ENCODE peak calls at places on chromosomes 16 and 17, in eight cellular contexts. One of them, this sample, is unnamed.

GRCh38 chr16:51465026-51465425 is 314.0 kb upstream of the SALL1 start:
- DNase-seq in AG09319: no peak
- DNase-seq in A673: no peak
- DNase-seq in neural progenitor cell: no peak
- DNase-seq in pancreas: no peak
- DNase-seq in AG09309: peak; percentile 16
- DNase-seq in cardiac muscle cell: no peak
- DNase-seq in BE2C: no peak
- DNase-seq in this sample: no peak

GRCh38 chr17:18963126-18964017 is 11.4 kb downstream of the SLC5A10 start:
- DNase-seq in AG09319: no peak
- DNase-seq in A673: no peak
- DNase-seq in neural progenitor cell: no peak
- DNase-seq in pancreas: peak; percentile 8
- DNase-seq in AG09309: no peak
- DNase-seq in cardiac muscle cell: no peak
- DNase-seq in BE2C: no peak
- DNase-seq in this sample: no peak

GRCh38 chr17:71866095-71866494 is 254.7 kb upstream of the SOX9 start:
- DNase-seq in AG09319: no peak
- DNase-seq in A673: no peak
- DNase-seq in neural progenitor cell: no peak
- DNase-seq in pancreas: no peak
- DNase-seq in AG09309: no peak
- DNase-seq in cardiac muscle cell: no peak
- DNase-seq in BE2C: no peak
- DNase-seq in this sample: no peak

GRCh38 chr16:57536306-57537193 is at the start of gene CCDC102A:
- DNase-seq in AG09319: peak; percentile 5
- DNase-seq in A673: peak; percentile 62
- DNase-seq in neural progenitor cell: peak; percentile 87
- DNase-seq in pancreas: peak; percentile 37
- DNase-seq in AG09309: no peak
- DNase-seq in cardiac muscle cell: peak; percentile 64
- DNase-seq in BE2C: peak; percentile 64
- DNase-seq in this sample: peak; percentile 38

GRCh38 chr17:17778308-17779014 is 58.3 kb downstream of the SREBF1 start:
- DNase-seq in AG09319: peak; percentile 30
- DNase-seq in A673: no peak
- DNase-seq in neural progenitor cell: no peak
- DNase-seq in pancreas: no peak
- DNase-seq in AG09309: no peak
- DNase-seq in cardiac muscle cell: peak; percentile 48
- DNase-seq in BE2C: peak; percentile 39
- DNase-seq in this sample: no peak

GRCh38 chr16:80058236-80058635 is 457.7 kb upstream of the MAF start:
- DNase-seq in AG09319: no peak
- DNase-seq in A673: no peak
- DNase-seq in neural progenitor cell: no peak
- DNase-seq in pancreas: peak; percentile 8
- DNase-seq in AG09309: no peak
- DNase-seq in cardiac muscle cell: no peak
- DNase-seq in BE2C: no peak
- DNase-seq in this sample: no peak

GRCh38 chr17:73541561-73541981 is 102.7 kb downstream of the SDK2 start:
- DNase-seq in AG09319: no peak
- DNase-seq in A673: no peak
- DNase-seq in neural progenitor cell: no peak
- DNase-seq in pancreas: no peak
- DNase-seq in AG09309: no peak
- DNase-seq in cardiac muscle cell: no peak
- DNase-seq in BE2C: no peak
- DNase-seq in this sample: no peak

GRCh38 chr17:41530062-41531048 is 2.2 kb upstream of the KRT19 start:
- DNase-seq in AG09319: peak; percentile 62
- DNase-seq in A673: no peak
- DNase-seq in neural progenitor cell: no peak
- DNase-seq in pancreas: no peak
- DNase-seq in AG09309: peak; percentile 77
- DNase-seq in cardiac muscle cell: peak; percentile 31
- DNase-seq in BE2C: peak; percentile 93
- DNase-seq in this sample: no peak

GRCh38 chr16:82926500-82926899 is 299.7 kb downstream of the CDH13 start:
- DNase-seq in AG09319: no peak
- DNase-seq in A673: no peak
- DNase-seq in neural progenitor cell: no peak
- DNase-seq in pancreas: no peak
- DNase-seq in AG09309: no peak
- DNase-seq in cardiac muscle cell: no peak
- DNase-seq in BE2C: no peak
- DNase-seq in this sample: no peak

GRCh38 chr17:17783825-17784598 is 52.8 kb downstream of the SREBF1 start:
- DNase-seq in AG09319: peak; percentile 5
- DNase-seq in A673: peak; percentile 99
- DNase-seq in neural progenitor cell: peak; percentile 92
- DNase-seq in pancreas: peak; percentile 46
- DNase-seq in AG09309: no peak
- DNase-seq in cardiac muscle cell: peak; percentile 71
- DNase-seq in BE2C: peak; percentile 28
- DNase-seq in this sample: peak; percentile 71

GRCh38 chr17:59361916-59362810 is 30.7 kb downstream of the YPEL2 start:
- DNase-seq in AG09319: peak; percentile 82
- DNase-seq in A673: peak; percentile 18
- DNase-seq in neural progenitor cell: no peak
- DNase-seq in pancreas: no peak
- DNase-seq in AG09309: peak; percentile 74
- DNase-seq in cardiac muscle cell: no peak
- DNase-seq in BE2C: no peak
- DNase-seq in this sample: no peak

GRCh38 chr16:74769791-74770190 is 4.8 kb downstream of the FA2H start:
- DNase-seq in AG09319: no peak
- DNase-seq in A673: no peak
- DNase-seq in neural progenitor cell: no peak
- DNase-seq in pancreas: no peak
- DNase-seq in AG09309: no peak
- DNase-seq in cardiac muscle cell: no peak
- DNase-seq in BE2C: no peak
- DNase-seq in this sample: no peak

GRCh38 chr16:74770826-74771526 is 3.6 kb downstream of the FA2H start:
- DNase-seq in AG09319: no peak
- DNase-seq in A673: no peak
- DNase-seq in neural progenitor cell: no peak
- DNase-seq in pancreas: no peak
- DNase-seq in AG09309: no peak
- DNase-seq in cardiac muscle cell: no peak
- DNase-seq in BE2C: no peak
- DNase-seq in this sample: no peak

GRCh38 chr16:74767749-74768148 is 6.9 kb downstream of the FA2H start:
- DNase-seq in AG09319: no peak
- DNase-seq in A673: no peak
- DNase-seq in neural progenitor cell: no peak
- DNase-seq in pancreas: no peak
- DNase-seq in AG09309: no peak
- DNase-seq in cardiac muscle cell: no peak
- DNase-seq in BE2C: no peak
- DNase-seq in this sample: no peak

GRCh38 chr16:74768239-74768638 is 6.4 kb downstream of the FA2H start:
- DNase-seq in AG09319: no peak
- DNase-seq in A673: no peak
- DNase-seq in neural progenitor cell: no peak
- DNase-seq in pancreas: no peak
- DNase-seq in AG09309: no peak
- DNase-seq in cardiac muscle cell: no peak
- DNase-seq in BE2C: no peak
- DNase-seq in this sample: no peak

GRCh38 chr16:74766729-74767128 is 7.9 kb downstream of the FA2H start:
- DNase-seq in AG09319: no peak
- DNase-seq in A673: no peak
- DNase-seq in neural progenitor cell: no peak
- DNase-seq in pancreas: no peak
- DNase-seq in AG09309: no peak
- DNase-seq in cardiac muscle cell: no peak
- DNase-seq in BE2C: no peak
- DNase-seq in this sample: no peak
- TF ChIP-seq CTCF in AG09319: no peak
- TF ChIP-seq CTCF in A673: peak; percentile 46
- TF ChIP-seq CTCF in neural progenitor cell: peak; percentile 31
- TF ChIP-seq CTCF in pancreas: no peak
- TF ChIP-seq CTCF in AG09309: no peak
- TF ChIP-seq CTCF in cardiac muscle cell: no peak
- TF ChIP-seq CTCF in BE2C: peak; percentile 10
- TF ChIP-seq CTCF in this sample: no peak

GRCh38 chr17:39791296-39791992 is 53.7 kb downstream of the GRB7 start:
- DNase-seq in AG09319: no peak
- DNase-seq in A673: no peak
- DNase-seq in neural progenitor cell: peak; percentile 54
- DNase-seq in pancreas: no peak
- DNase-seq in AG09309: no peak
- DNase-seq in cardiac muscle cell: no peak
- DNase-seq in BE2C: no peak
- DNase-seq in this sample: no peak

GRCh38 chr17:39792523-39793221 is 54.9 kb downstream of the GRB7 start:
- DNase-seq in AG09319: no peak
- DNase-seq in A673: no peak
- DNase-seq in neural progenitor cell: no peak
- DNase-seq in pancreas: no peak
- DNase-seq in AG09309: no peak
- DNase-seq in cardiac muscle cell: no peak
- DNase-seq in BE2C: no peak
- DNase-seq in this sample: no peak

GRCh38 chr17:39782980-39783379 is 45.2 kb downstream of the GRB7 start:
- DNase-seq in AG09319: no peak
- DNase-seq in A673: no peak
- DNase-seq in neural progenitor cell: no peak
- DNase-seq in pancreas: no peak
- DNase-seq in AG09309: no peak
- DNase-seq in cardiac muscle cell: no peak
- DNase-seq in BE2C: no peak
- DNase-seq in this sample: no peak

GRCh38 chr17:39787038-39787437 is 49.3 kb downstream of the GRB7 start:
- DNase-seq in AG09319: no peak
- DNase-seq in A673: no peak
- DNase-seq in neural progenitor cell: no peak
- DNase-seq in pancreas: no peak
- DNase-seq in AG09309: no peak
- DNase-seq in cardiac muscle cell: no peak
- DNase-seq in BE2C: no peak
- DNase-seq in this sample: no peak

DNA sequence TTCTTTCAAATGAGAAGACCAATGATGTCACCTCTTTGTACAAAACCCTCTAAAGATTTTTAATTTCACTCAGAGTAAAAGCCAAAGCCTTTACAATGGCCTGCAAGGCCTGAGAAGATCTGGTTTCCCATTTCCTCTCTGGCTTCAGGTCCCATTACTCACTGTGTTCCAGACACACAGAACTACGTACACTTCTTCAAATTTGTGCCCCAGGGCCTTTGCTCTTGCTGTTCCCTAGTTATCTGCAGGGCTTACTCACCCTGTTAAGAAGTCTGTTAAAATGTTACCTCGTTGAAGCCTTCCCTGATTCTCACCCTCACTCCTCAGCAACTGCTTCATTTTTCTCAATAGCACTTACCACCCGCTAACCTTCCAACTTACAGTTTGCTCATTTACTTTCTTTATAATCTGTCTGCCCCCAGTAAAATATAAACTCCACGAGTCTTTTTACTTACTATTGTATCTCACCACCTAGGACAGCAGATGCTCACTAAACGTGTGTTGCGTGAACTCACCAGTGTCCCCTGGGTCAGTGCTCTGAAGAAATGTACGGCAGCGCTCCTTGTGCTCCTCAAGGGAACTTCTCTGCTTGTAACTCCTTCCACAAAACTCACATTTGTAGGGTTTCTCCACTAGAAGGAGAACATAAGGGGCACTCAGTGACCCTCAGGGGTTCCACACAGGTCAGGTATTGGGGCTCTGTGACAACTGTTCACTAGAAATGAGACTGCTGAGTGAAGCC is 50.2 kb downstream of the GRB7 start:
- DNase-seq in AG09319: no peak
- DNase-seq in A673: no peak
- DNase-seq in neural progenitor cell: no peak
- DNase-seq in pancreas: no peak
- DNase-seq in AG09309: no peak
- DNase-seq in cardiac muscle cell: no peak
- DNase-seq in BE2C: no peak
- DNase-seq in this sample: no peak
- TF ChIP-seq CTCF in AG09319: no peak
- TF ChIP-seq CTCF in A673: no peak
- TF ChIP-seq CTCF in neural progenitor cell: no peak
- TF ChIP-seq CTCF in pancreas: no peak
- TF ChIP-seq CTCF in AG09309: no peak
- TF ChIP-seq CTCF in cardiac muscle cell: no peak
- TF ChIP-seq CTCF in BE2C: no peak
- TF ChIP-seq CTCF in this sample: no peak

DNA sequence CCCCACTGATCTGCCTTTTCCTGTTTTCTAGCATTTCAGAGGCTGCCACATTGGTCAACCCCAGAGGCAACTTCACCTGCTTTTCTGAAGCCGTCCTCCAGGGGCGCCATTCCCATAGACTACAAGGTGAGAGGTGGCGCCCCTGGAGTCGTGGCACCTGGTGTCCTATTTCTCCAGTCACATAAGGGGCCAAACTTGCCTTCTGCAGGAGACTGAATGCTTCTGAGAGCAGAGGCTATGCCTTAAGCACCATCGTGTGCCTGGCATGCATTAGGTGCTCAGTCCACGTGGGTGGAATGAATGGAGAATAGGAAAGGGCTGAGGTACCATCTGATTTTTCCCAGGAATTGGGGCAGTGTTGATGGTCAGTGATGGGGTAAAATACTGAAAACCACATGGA is 164.8 kb downstream of the HAPSTR1 start:
- DNase-seq in AG09319: no peak
- DNase-seq in A673: peak; percentile 46
- DNase-seq in neural progenitor cell: peak; percentile 68
- DNase-seq in pancreas: peak; percentile 63
- DNase-seq in AG09309: no peak
- DNase-seq in cardiac muscle cell: peak; percentile 43
- DNase-seq in BE2C: peak; percentile 38
- DNase-seq in this sample: peak; percentile 62
- TF ChIP-seq CTCF in AG09319: peak; percentile 26
- TF ChIP-seq CTCF in A673: peak; percentile 86
- TF ChIP-seq CTCF in neural progenitor cell: peak; percentile 76
- TF ChIP-seq CTCF in pancreas: peak; percentile 36
- TF ChIP-seq CTCF in AG09309: peak; percentile 57
- TF ChIP-seq CTCF in cardiac muscle cell: peak; percentile 26
- TF ChIP-seq CTCF in BE2C: peak; percentile 52
- TF ChIP-seq CTCF in this sample: peak; percentile 48

DNA sequence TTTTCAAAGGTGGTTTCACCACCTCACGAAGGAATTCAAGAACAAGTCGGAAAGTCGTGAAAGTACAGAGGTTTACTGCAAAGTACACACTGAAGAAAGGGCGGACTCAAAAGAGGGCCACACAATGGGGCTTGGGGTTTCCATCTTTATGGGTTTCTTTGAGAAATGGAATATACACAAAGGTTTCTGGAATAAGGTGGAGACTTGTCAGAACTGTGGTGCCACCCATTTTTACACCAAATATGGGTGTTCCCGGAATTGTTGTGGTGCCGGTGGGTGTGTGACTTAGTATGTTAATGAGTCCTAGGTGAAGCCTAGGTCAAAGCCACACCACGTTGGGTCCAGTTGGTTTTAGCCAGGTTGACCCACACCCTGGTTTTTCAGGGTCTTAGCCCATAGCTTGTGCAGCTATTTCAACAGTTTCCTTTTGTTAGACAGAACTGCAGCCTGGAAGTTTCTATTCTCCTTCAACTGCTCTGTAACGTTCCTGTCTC is 567 bp upstream of the GCSH start:
- DNase-seq in AG09319: no peak
- DNase-seq in A673: no peak
- DNase-seq in neural progenitor cell: no peak
- DNase-seq in pancreas: peak; percentile 17
- DNase-seq in AG09309: no peak
- DNase-seq in cardiac muscle cell: no peak
- DNase-seq in BE2C: no peak
- DNase-seq in this sample: no peak
- TF ChIP-seq CTCF in AG09319: no peak
- TF ChIP-seq CTCF in A673: no peak
- TF ChIP-seq CTCF in neural progenitor cell: no peak
- TF ChIP-seq CTCF in pancreas: no peak
- TF ChIP-seq CTCF in AG09309: no peak
- TF ChIP-seq CTCF in cardiac muscle cell: no peak
- TF ChIP-seq CTCF in BE2C: no peak
- TF ChIP-seq CTCF in this sample: no peak